ENCODE peak calls at places on chromosomes 16 and 17, in six cellular contexts. P is Panc1; I is CD8-positive, alpha-beta memory T cell; F is neural progenitor cell; A is breast epithelium; B is cardiac muscle cell. H is an unnamed sample. For H3K36me3, the result is how much of the 10 kb centered on the place peaks cover.

GRCh38 chr16:48829361-48829760 is 219.4 kb upstream of the N4BP1 start:
- DNase-seq in P (no peak), I (no peak), F (no peak), A (no peak), B (no peak), H (no peak)

GRCh38 chr16:28283798-28284577 is 8.3 kb upstream of the SBK1 start:
- DNase-seq in P (no peak), I (no peak), F (no peak), A (no peak), B (peak), H (no peak)

GRCh38 chr17:17840751-17841591 is 4.2 kb upstream of the SREBF1 start:
- DNase-seq in P (no peak), I (no peak), F (peak), A (no peak), B (peak), H (no peak)

GRCh38 chr17:76612977-76613851 is 27.6 kb upstream of the ST6GALNAC2 start:
- DNase-seq in P (no peak), I (no peak), F (peak), A (no peak), B (no peak), H (no peak)

GRCh38 chr17:21263351-21263750 is 10.1 kb upstream of the NATD1 start:
- DNase-seq in P (no peak), I (no peak), F (no peak), A (no peak), B (peak), H (no peak)

GRCh38 chr16:81315271-81316175 is 761 bp downstream of the GAN start:
- DNase-seq in P (no peak), I (peak), F (peak), A (peak), B (peak), H (peak)

GRCh38 chr17:411416-412120 is 59.0 kb upstream of the RPH3AL start:
- DNase-seq in P (no peak), I (no peak), F (no peak), A (no peak), B (no peak), H (no peak)

GRCh38 chr17:4942760-4943508 is 2.9 kb downstream of the RNF167 start:
- DNase-seq in P (no peak), I (no peak), F (no peak), A (no peak), B (no peak), H (no peak)

GRCh38 chr17:70314096-70314495 is 144.8 kb downstream of the KCNJ2 start:
- DNase-seq in P (no peak), I (no peak), F (no peak), A (no peak), B (no peak), H (no peak)

GRCh38 chr16:79644977-79645667 is 44.6 kb upstream of the MAF start:
- DNase-seq in P (no peak), I (no peak), F (no peak), A (no peak), B (no peak), H (no peak)

GRCh38 chr16:73015612-73016487 is 32.1 kb downstream of the ZFHX3 start:
- DNase-seq in P (no peak), I (no peak), F (no peak), A (peak), B (no peak), H (no peak)

GRCh38 chr17:8004899-8005298 is 2.5 kb downstream of the GUCY2D start:
- DNase-seq in P (no peak), I (no peak), F (no peak), A (no peak), B (peak), H (no peak)

GRCh38 chr16:70553175-70553574 is 29.6 kb downstream of the SF3B3 start:
- DNase-seq in P (no peak), I (no peak), F (no peak), A (no peak), B (peak), H (no peak)

GRCh38 chr16:17301593-17302135 is 169.1 kb downstream of the XYLT1 start:
- DNase-seq in P (no peak), I (no peak), F (no peak), A (no peak), B (no peak), H (peak)

GRCh38 chr17:49696233-49696761 is 11.5 kb downstream of the SLC35B1 start:
- DNase-seq in P (no peak), I (peak), F (no peak), A (no peak), B (no peak), H (peak)

GRCh38 chr17:38703742-38704644 is 1.1 kb upstream of the MLLT6 start:
- DNase-seq in P (no peak), I (peak), F (peak), A (peak), B (peak), H (peak)

GRCh38 chr17:38550661-38551060 is 55.1 kb downstream of the SRCIN1 start:
- DNase-seq in P (no peak), I (no peak), F (no peak), A (no peak), B (peak), H (no peak)

GRCh38 chr16:71985262-71985974 is 14.8 kb downstream of the PKD1L3 start:
- DNase-seq in P (no peak), I (no peak), F (no peak), A (no peak), B (no peak), H (no peak)

GRCh38 chr17:51901242-51901641 is 257.3 kb downstream of the CA10 start:
- DNase-seq in P (no peak), I (no peak), F (peak), A (no peak), B (no peak), H (no peak)

GRCh38 chr17:46950615-46950996 is 27.6 kb downstream of the GOSR2 start:
- DNase-seq in P (no peak), I (no peak), F (no peak), A (no peak), B (no peak), H (no peak)

GRCh38 chr16:87129771-87130170 is 187.4 kb downstream of the C16orf95 start:
- DNase-seq in P (no peak), I (no peak), F (no peak), A (no peak), B (peak), H (no peak)

GRCh38 chr16:29790949-29791844 is 646 bp downstream of the KIF22 start:
- DNase-seq in P (no peak), I (no peak), F (peak), A (no peak), B (no peak), H (peak)

GRCh38 chr17:18186271-18186982 is 2.8 kb downstream of the ALKBH5 start:
- DNase-seq in P (no peak), I (no peak), F (no peak), A (no peak), B (peak), H (no peak)

GRCh38 chr17:418421-418751 is 65.8 kb upstream of the RPH3AL start:
- DNase-seq in P (no peak), I (peak), F (no peak), A (no peak), B (no peak), H (no peak)

GRCh38 chr17:18262111-18262510 is 1.6 kb downstream of the MIEF2 start:
- DNase-seq in P (no peak), I (no peak), F (no peak), A (no peak), B (no peak), H (no peak)

GRCh38 chr16:84673203-84673535 is 24.9 kb downstream of the KLHL36 start:
- DNase-seq in P (no peak), I (no peak), F (no peak), A (no peak), B (no peak), H (no peak)

GRCh38 chr16:50690177-50690576 is 3.2 kb upstream of the NOD2 start:
- DNase-seq in P (no peak), I (no peak), F (no peak), A (no peak), B (no peak), H (no peak)

GRCh38 chr17:73262676-73263642 is 1.3 kb upstream of the CPSF4L start:
- DNase-seq in P (no peak), I (no peak), F (no peak), A (no peak), B (peak), H (no peak)

GRCh38 chr17:28756025-28756804 is 12.4 kb downstream of the TRAF4 start:
- DNase-seq in P (no peak), I (no peak), F (no peak), A (peak), B (no peak), H (no peak)

GRCh38 chr16:3259829-3260228 is 3.4 kb upstream of the MEFV start:
- DNase-seq in P (no peak), I (no peak), F (no peak), A (no peak), B (no peak), H (no peak)

GRCh38 chr17:50956409-50956749 is 90.2 kb upstream of the TOB1 start:
- DNase-seq in P (no peak), I (no peak), F (no peak), A (no peak), B (no peak), H (no peak)

GRCh38 chr17:66855204-66855603 is 20.3 kb downstream of the CACNG5 start:
- DNase-seq in P (no peak), I (no peak), F (peak), A (no peak), B (peak), H (no peak)

GRCh38 chr16:68075980-68076379 is 9.2 kb upstream of the NFATC3 start:
- DNase-seq in P (no peak), I (no peak), F (no peak), A (no peak), B (no peak), H (peak)
- H3K27ac ChIP-seq in P (no peak), I (no peak), F (no peak), A (no peak), B (no peak), H (no peak)

GRCh38 chr17:81608605-81609004 is 28.3 kb downstream of the NPLOC4 start:
- DNase-seq in P (no peak), I (no peak), F (no peak), A (no peak), B (no peak), H (no peak)
- H3K36me3 ChIP-seq in P (under half), I (under half), F (under half), A (under half), B (half or more), H (under half)

DNA sequence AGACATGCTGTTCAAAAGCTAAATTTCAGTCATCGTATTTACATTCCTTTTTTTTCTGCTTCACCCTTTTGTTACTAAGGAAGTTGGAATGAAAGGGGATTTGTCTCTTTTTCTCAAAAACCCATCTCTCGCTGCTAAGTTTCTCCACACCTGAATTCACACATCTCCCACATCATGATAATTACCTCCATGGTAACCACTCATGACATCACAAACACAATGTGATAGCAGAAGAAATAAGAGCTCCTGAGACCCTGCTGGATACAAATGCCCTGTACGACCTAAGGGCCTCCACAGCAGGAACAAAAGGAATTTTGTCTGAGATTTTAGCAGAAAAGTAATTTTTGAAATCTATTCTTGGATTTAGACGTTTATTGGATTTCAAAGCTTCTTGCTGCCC is 82.6 kb upstream of the GNAO1 start:
- DNase-seq in P (no peak), I (no peak), F (no peak), A (no peak), B (no peak), H (no peak)
- H3K27ac ChIP-seq in P (no peak), I (no peak), F (no peak), A (no peak), B (no peak), H (no peak)

GRCh38 chr16:259814-260253 is 15.9 kb downstream of the RGS11 start:
- DNase-seq in P (no peak), I (no peak), F (no peak), A (no peak), B (no peak), H (no peak)
- H3K36me3 ChIP-seq in P (under half), I (under half), F (under half), A (under half), B (under half), H (under half)

DNA sequence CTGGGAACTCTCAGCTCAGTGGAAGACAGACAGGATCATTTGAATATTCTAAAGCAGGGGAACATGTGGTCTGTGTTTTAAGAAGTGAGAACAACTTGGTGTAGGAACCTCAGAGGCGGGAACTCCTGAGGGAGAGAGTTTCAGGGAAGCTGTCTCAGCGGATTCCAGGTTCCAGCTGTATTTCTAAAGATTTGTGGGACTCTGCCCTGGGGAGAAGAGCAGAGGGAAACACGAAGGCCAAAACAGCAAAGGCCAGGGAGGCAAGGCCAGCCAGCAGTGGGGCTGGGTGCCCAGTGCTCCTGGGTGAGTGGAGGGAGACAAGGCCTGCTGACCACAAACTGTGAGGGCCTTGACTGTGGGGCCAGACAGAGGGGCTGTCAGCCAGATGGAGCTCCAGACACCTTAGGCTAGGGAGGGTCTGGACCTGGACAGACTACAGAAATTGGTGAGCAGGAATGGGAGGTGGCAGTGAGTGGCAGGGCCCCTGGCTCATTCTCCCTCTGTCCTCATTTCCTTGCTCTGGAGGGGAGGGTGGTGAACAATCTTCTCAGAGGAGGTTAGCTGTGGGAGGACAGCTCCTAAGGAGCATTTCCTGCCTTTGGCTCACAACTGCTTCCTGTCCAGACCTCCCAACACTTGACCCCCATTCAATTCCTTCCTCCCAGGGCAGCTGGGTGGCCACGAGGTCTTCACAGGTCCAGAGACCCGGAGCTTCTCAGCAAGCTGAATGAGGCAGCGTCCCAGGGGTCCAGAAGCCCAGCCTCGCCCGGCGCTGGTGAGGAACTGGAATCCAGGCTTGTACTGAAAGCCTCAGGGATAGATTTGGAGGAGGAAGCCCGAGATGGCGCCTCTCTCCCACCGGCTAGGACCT is 21.0 kb upstream of the FZD2 start:
- DNase-seq in P (no peak), I (no peak), F (no peak), A (no peak), B (peak), H (no peak)
- H3K27ac ChIP-seq in P (peak), I (no peak), F (no peak), A (peak), B (peak), H (no peak)

DNA sequence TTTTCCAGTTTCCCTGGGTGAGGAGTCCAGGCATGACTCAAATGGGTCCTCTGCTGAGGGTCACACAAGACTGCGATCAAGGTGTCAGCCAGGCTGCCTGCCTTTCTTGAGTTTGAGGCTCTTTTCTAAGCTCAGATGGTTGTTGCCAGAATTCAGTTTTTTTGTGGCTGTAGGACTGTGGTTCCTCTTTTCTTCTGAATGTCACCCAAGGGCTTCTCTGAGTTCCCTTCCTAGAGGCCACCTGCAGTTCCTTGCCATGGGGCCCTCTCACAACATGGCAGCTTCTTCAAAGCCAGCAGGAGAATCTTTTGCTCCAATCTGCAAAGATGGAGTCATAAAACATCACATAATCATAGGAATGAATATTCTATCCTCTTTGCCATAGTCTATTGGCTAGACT is 17.5 kb downstream of the LIMD2 start:
- DNase-seq in P (no peak), I (no peak), F (no peak), A (no peak), B (no peak), H (no peak)
- H3K36me3 ChIP-seq in P (under half), I (under half), F (under half), A (under half), B (under half), H (under half)

DNA sequence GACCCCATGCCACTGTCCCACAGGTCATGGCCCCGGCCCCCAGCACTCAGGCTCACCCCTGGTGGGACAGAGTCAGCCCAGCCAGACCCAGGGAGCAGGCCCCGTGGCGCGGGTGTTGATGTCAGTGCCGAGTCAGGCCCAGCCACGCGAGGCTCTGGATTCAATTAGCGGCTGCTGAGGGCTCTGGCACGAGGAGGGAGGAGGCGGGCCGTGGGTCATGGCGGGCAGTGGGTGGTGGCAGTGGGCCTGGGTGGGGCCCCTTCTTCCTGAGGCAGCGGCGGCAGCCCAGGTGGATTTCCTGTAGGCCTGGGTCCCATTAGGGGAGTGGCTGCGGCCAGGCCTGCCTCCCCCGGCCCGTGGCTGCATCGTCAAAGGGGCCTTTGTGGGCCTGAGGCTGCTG is 12.8 kb downstream of the VASN start:
- DNase-seq in P (no peak), I (no peak), F (no peak), A (no peak), B (no peak), H (no peak)
- H3K27ac ChIP-seq in P (no peak), I (no peak), F (no peak), A (peak), B (peak), H (no peak)

GRCh38 chr16:69114346-69114975 is 9.0 kb downstream of the HAS3 start:
- DNase-seq in P (no peak), I (no peak), F (no peak), A (no peak), B (no peak), H (no peak)

GRCh38 chr16:69111831-69112230 is 6.4 kb downstream of the HAS3 start:
- DNase-seq in P (no peak), I (no peak), F (no peak), A (no peak), B (no peak), H (no peak)

GRCh38 chr16:69113216-69113615 is 7.8 kb downstream of the HAS3 start:
- DNase-seq in P (no peak), I (no peak), F (no peak), A (no peak), B (no peak), H (no peak)

GRCh38 chr16:69111216-69111615 is 5.8 kb downstream of the HAS3 start:
- DNase-seq in P (no peak), I (no peak), F (no peak), A (no peak), B (no peak), H (no peak)

DNA sequence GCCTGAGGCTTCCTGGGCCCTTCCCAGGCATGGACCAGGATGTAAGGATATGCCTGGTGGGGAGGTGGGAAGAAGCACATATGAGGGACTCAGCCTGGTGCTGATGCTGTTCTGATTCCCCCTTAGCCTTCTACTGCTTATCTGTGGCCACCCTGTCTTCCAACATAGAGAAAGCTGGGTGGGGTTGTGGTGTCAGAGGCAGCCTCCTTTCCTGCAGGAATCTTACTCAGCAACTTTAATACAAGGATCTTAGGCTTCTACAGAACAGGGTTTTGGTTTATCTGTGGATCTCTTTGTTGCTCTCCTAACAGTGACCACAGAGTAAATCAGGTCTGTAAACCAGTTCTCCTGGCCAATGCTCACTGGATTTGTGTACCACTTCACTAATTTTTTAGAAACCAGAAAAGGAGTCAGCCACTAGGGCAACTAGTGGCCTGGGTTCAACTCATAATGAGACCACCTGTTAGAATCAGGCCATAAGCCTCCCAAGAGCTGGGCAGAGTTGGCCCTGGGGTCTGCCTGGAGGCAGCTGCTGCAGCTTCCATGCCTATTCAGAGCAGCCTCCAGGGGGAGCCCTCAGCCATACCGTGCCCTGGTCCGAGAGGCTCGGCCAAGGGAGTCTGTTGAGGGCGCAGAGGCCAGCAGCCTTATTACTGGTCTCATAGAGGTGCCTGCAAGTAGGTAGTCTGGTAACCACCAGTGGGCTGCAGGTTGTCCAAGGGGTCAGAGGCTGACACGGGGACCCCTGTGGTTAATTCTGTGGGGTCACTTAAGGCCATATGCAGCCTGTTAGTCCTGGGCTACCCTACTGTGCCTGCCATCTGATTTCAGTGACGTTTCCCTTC is 7.1 kb downstream of the HAS3 start:
- DNase-seq in P (no peak), I (peak), F (peak), A (no peak), B (peak), H (peak)
- H3K36me3 ChIP-seq in P (under half), I (under half), F (under half), A (under half), B (under half), H (under half)

H was measured in Peyer's patch.